ENCODE peak calls at places on chromosomes 3 and 15, in seven cellular contexts. M, Z, F, N, V, U and O are unnamed samples.

GRCh38 chr15:36497903-36498302 is 81.5 kb upstream of the CDIN1 start:
- DNase-seq in M (no peak), Z (no peak), F (no peak), N (no peak), V (no peak), U (no peak), O (no peak)

GRCh38 chr3:3127432-3128010 is 781 bp downstream of the TRNT1 start:
- DNase-seq in M (no peak), Z (no peak), F (no peak), N (peak), V (no peak), U (no peak), O (peak)

GRCh38 chr3:55085231-55085630 is 157.4 kb upstream of the LRTM1 start:
- DNase-seq in M (no peak), Z (no peak), F (no peak), N (no peak), V (no peak), U (no peak), O (no peak)

GRCh38 chr3:119681279-119681678 is 4.1 kb upstream of the COX17 start:
- DNase-seq in M (no peak), Z (no peak), F (no peak), N (peak), V (no peak), U (no peak), O (peak)

GRCh38 chr3:128969993-128970740 is 23.7 kb downstream of the CFAP92 start:
- DNase-seq in M (peak), Z (no peak), F (peak), N (peak), V (no peak), U (no peak), O (peak)

GRCh38 chr3:78907367-78907766 is 860.4 kb downstream of the ROBO1 start:
- DNase-seq in M (no peak), Z (no peak), F (no peak), N (peak), V (no peak), U (no peak), O (no peak)

GRCh38 chr3:105373383-105373782 is 6.7 kb downstream of the ALCAM start:
- DNase-seq in M (no peak), Z (no peak), F (no peak), N (no peak), V (no peak), U (no peak), O (no peak)

GRCh38 chr3:141913150-141913811 is 36.8 kb downstream of the ATP1B3 start:
- DNase-seq in M (peak), Z (no peak), F (no peak), N (peak), V (no peak), U (no peak), O (peak)

GRCh38 chr3:48564022-48564421 is 441 bp upstream of the UCN2 start:
- DNase-seq in M (peak), Z (peak), F (peak), N (peak), V (no peak), U (peak), O (no peak)

GRCh38 chr3:151768393-151768930 is 34.7 kb downstream of the AADACL2 start:
- DNase-seq in M (no peak), Z (no peak), F (no peak), N (no peak), V (no peak), U (no peak), O (no peak)

GRCh38 chr15:92541197-92542190 is 114.1 kb downstream of the FAM174B start:
- DNase-seq in M (no peak), Z (no peak), F (no peak), N (no peak), V (peak), U (peak), O (no peak)

DNA sequence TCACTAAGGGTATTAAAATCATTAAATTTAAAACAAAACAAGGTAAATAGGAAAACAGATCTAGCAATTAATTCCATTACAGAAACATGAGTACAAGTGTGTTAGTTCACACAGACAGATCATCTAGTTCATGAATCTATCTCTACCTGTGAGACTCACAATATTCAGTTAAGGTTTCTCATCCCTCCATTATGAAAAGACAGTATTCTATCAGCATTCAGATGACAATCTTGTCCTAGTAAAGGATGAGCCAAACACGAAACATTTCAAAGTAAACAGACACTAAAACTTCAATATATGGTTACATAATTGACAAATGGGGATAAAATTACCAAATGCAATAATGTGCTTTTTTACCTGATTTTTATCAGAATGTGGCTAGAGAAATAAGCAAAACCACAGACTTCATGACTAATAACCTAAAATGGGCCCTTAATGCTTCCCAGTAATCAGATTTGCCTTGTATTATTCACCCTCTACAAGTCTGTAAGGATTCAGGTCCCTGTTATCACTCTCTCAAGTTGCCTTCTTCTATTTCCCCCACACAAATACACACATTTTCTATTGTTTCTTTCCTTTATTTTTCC is 126.8 kb downstream of the DLG1 start:
- DNase-seq in M (no peak), Z (no peak), F (no peak), N (peak), V (no peak), U (no peak), O (no peak)
- TF ChIP-seq POLR2A in M (no peak), Z (no peak), F (no peak), N (no peak), V (no peak), U (no peak), O (no peak)

DNA sequence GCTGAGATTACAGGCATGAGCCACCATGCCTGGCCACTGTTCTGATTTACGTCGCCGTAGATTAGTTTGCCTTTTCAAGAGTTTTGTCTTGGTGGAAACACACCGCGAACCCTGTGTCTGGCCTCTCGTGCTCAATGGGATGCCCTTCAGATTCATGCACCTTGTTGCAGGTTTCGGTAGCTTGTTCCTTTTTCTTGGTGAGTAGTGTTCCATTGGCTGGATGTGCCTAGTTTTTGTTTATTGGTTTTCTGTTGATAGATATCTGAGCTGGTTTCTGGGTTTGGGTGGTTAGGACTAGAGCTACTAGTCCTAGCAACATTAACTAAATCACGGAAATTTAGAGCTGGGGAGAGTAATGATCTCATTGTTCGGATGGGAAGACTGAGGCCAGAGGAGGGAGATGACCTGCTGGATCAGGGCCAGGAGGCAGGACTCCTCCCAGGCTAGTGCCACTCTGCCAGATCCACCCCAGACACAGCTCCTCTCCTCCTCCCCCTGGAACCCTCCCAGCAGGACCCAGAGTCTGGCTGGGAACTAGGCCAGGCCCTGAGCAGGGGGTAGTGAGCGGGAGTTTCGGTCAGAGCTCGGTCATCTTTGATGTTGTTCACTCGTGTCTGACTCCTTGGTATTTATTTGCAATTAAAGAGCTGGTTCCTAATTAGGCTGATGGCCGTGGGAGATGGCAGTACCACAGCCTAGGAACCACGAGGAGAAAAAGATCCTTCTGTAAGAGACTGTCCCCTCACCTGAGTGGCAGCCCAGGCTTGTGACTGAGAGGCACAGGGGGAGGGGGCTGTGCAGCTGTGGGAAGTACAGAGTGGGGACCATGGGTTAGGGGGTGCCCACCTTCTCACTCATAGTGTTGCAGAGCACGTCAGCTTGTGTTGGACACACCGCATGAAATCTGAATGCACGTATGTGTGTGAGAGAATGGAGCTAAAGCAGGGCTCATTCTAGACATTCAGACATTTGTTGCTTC is 73.4 kb downstream of the SMAD6 start:
- DNase-seq in M (no peak), Z (no peak), F (no peak), N (no peak), V (no peak), U (peak), O (no peak)
- TF ChIP-seq POLR2A in M (no peak), Z (no peak), F (no peak), N (no peak), V (no peak), U (no peak), O (no peak)

GRCh38 chr3:15345608-15346137 is 13.3 kb upstream of the SH3BP5 start:
- DNase-seq in M (no peak), Z (no peak), F (no peak), N (no peak), V (no peak), U (no peak), O (no peak)
- TF ChIP-seq POLR2A in M (no peak), Z (no peak), F (no peak), N (no peak), V (no peak), U (no peak), O (no peak)

GRCh38 chr3:52364322-52364721 is 48.2 kb downstream of the DNAH1 start:
- DNase-seq in M (no peak), Z (no peak), F (no peak), N (no peak), V (no peak), U (no peak), O (no peak)

GRCh38 chr3:52373676-52374075 is 57.6 kb downstream of the DNAH1 start:
- DNase-seq in M (no peak), Z (no peak), F (no peak), N (peak), V (no peak), U (no peak), O (no peak)

GRCh38 chr3:52366527-52366926 is 50.4 kb downstream of the DNAH1 start:
- DNase-seq in M (no peak), Z (no peak), F (no peak), N (no peak), V (no peak), U (no peak), O (no peak)

GRCh38 chr3:52372822-52373504 is 56.8 kb downstream of the DNAH1 start:
- DNase-seq in M (no peak), Z (no peak), F (peak), N (no peak), V (no peak), U (no peak), O (no peak)

GRCh38 chr3:52367891-52368880 is 52.1 kb downstream of the DNAH1 start:
- DNase-seq in M (no peak), Z (no peak), F (no peak), N (no peak), V (no peak), U (no peak), O (no peak)
- TF ChIP-seq POLR2A in M (no peak), Z (no peak), F (no peak), N (no peak), V (no peak), U (no peak), O (no peak)

GRCh38 chr3:183837390-183837789 is 12.0 kb upstream of the MAP6D1 start:
- DNase-seq in M (no peak), Z (no peak), F (no peak), N (no peak), V (no peak), U (no peak), O (no peak)
- TF ChIP-seq POLR2A in M (no peak), Z (no peak), F (no peak), N (no peak), V (no peak), U (no peak), O (no peak)